ENCODE peak calls at places on chromosome 22, in five cellular contexts. P is cardiac fibroblast, U is ascending aorta, M is H9, Z is foreskin fibroblast. Q is an unnamed sample.

GRCh38 chr22:28969401-28970168 is 86.2 kb downstream of the ZNRF3 start:
- DNase-seq in U (no peak), P (peak), Z (no peak), M (no peak), Q (no peak)

GRCh38 chr22:33524511-33525270 is 395.6 kb downstream of the LARGE1 start:
- DNase-seq in M (no peak), P (no peak), U (no peak), Z (no peak), Q (no peak)

GRCh38 chr22:19669570-19669969 is 44.7 kb upstream of the SEPTIN5 start:
- DNase-seq in M (no peak), U (no peak), Z (no peak), P (no peak), Q (no peak)

GRCh38 chr22:24436553-24436952 is 9.2 kb downstream of the ADORA2A start:
- DNase-seq in U (peak), P (no peak), Z (no peak), M (no peak), Q (no peak)

GRCh38 chr22:46003271-46004091 is 26.5 kb upstream of the WNT7B start:
- DNase-seq in P (no peak), M (no peak), Z (no peak), U (no peak), Q (no peak)

GRCh38 chr22:26646158-26646557 is 11.2 kb upstream of the MIAT start:
- DNase-seq in U (no peak), P (peak), M (no peak), Z (peak), Q (no peak)

GRCh38 chr22:43635101-43635500 is 177.0 kb downstream of the EFCAB6 start:
- DNase-seq in Z (no peak), M (no peak), U (no peak), P (no peak), Q (no peak)

GRCh38 chr22:19686946-19687345 is 27.4 kb upstream of the SEPTIN5 start:
- DNase-seq in Z (no peak), P (no peak), M (no peak), U (no peak), Q (no peak)

GRCh38 chr22:44848791-44849410 is 96.5 kb downstream of the ARHGAP8 start:
- DNase-seq in U (no peak), M (no peak), Z (no peak), P (no peak), Q (no peak)

GRCh38 chr22:46105494-46106278 is 44.6 kb upstream of the PPARA start:
- DNase-seq in Z (no peak), M (no peak), U (no peak), P (peak), Q (no peak)

GRCh38 chr22:48574776-48575566 is 1252.7 kb downstream of the BRD1 start:
- DNase-seq in P (peak), U (no peak), Z (no peak), M (peak), Q (no peak)

GRCh38 chr22:25109878-25110595 is 89.6 kb upstream of the CRYBB3 start:
- DNase-seq in P (no peak), M (no peak), U (no peak), Z (no peak), Q (no peak)

GRCh38 chr22:44728761-44729261 is 23.6 kb upstream of the ARHGAP8 start:
- DNase-seq in Z (no peak), U (no peak), P (no peak), M (no peak), Q (no peak)

GRCh38 chr22:43862074-43862881 is at the start of gene SULT4A1:
- DNase-seq in M (peak), Z (peak), P (peak), U (no peak), Q (no peak)

GRCh38 chr22:44723801-44724200 is 21.8 kb downstream of the PRR5 start:
- DNase-seq in U (no peak), M (no peak), Z (no peak), P (peak), Q (no peak)

GRCh38 chr22:49721211-49721763 is 106.4 kb downstream of the BRD1 start:
- DNase-seq in P (no peak), U (no peak), M (no peak), Z (no peak), Q (no peak)

GRCh38 chr22:24973867-24974266 is 21.4 kb downstream of the KIAA1671 start:
- DNase-seq in P (no peak), M (no peak), U (no peak), Z (no peak), Q (no peak)

GRCh38 chr22:23705358-23705757 is 14.5 kb downstream of the RGL4 start:
- DNase-seq in Z (no peak), U (no peak), P (no peak), M (no peak), Q (no peak)

GRCh38 chr22:19513823-19514222 is 10.4 kb downstream of the CLDN5 start:
- DNase-seq in M (no peak), U (no peak), P (no peak), Z (no peak), Q (no peak)

GRCh38 chr22:19568337-19569311 is 44.4 kb upstream of the CLDN5 start:
- DNase-seq in M (no peak), U (no peak), P (peak), Z (peak), Q (no peak)

GRCh38 chr22:49573109-49573765 is 254.4 kb downstream of the BRD1 start:
- DNase-seq in M (peak), Z (no peak), U (no peak), P (no peak), Q (no peak)

GRCh38 chr22:23305922-23306374 is 125.6 kb downstream of the BCR start:
- DNase-seq in Z (peak), P (peak), U (peak), M (no peak), Q (no peak)

GRCh38 chr22:24474221-24474620 is 20.9 kb upstream of the UPB1 start:
- DNase-seq in M (no peak), P (peak), Z (peak), U (no peak), Q (no peak)

GRCh38 chr22:22674473-22674872 is 30.1 kb downstream of the GGTLC2 start:
- DNase-seq in Z (no peak), U (no peak), P (no peak), M (no peak), Q (no peak)

GRCh38 chr22:37674951-37675929 is at the start of gene LGALS1:
- DNase-seq in Z (peak), P (peak), U (peak), M (peak), Q (peak)
- TF ChIP-seq CTCF in Z (no peak), P (peak), U (no peak), M (no peak), Q (no peak)

GRCh38 chr22:17998913-17999312 is 25.4 kb downstream of the MICAL3 start:
- DNase-seq in M (no peak), Z (no peak), P (no peak), U (no peak), Q (no peak)

GRCh38 chr22:17990942-17991341 is 33.4 kb downstream of the MICAL3 start:
- DNase-seq in Z (no peak), U (no peak), P (no peak), M (no peak), Q (no peak)

GRCh38 chr22:17997456-17997855 is 26.9 kb downstream of the MICAL3 start:
- DNase-seq in P (no peak), U (no peak), M (no peak), Z (no peak), Q (no peak)

GRCh38 chr22:17990167-17990566 is 34.2 kb downstream of the MICAL3 start:
- DNase-seq in Z (no peak), M (no peak), P (no peak), U (no peak), Q (no peak)

GRCh38 chr22:17994424-17995108 is 29.8 kb downstream of the MICAL3 start:
- DNase-seq in U (no peak), P (no peak), Z (no peak), M (no peak), Q (no peak)
- TF ChIP-seq CTCF in U (no peak), P (no peak), Z (no peak), M (no peak), Q (no peak)

GRCh38 chr22:36351921-36352774 is 35.6 kb downstream of the MYH9 start:
- DNase-seq in M (no peak), P (peak), Z (no peak), U (no peak), Q (no peak)

GRCh38 chr22:36350751-36351594 is 36.8 kb downstream of the MYH9 start:
- DNase-seq in Z (no peak), U (no peak), P (peak), M (no peak), Q (no peak)

GRCh38 chr22:36355894-36356293 is 31.9 kb downstream of the MYH9 start:
- DNase-seq in M (no peak), U (no peak), P (no peak), Z (no peak), Q (no peak)

GRCh38 chr22:36355362-36355761 is 32.4 kb downstream of the MYH9 start:
- DNase-seq in P (peak), U (no peak), M (no peak), Z (no peak), Q (no peak)

GRCh38 chr22:36352775-36353507 is 34.8 kb downstream of the MYH9 start:
- DNase-seq in M (no peak), U (no peak), Z (no peak), P (peak), Q (no peak)
- TF ChIP-seq CTCF in M (no peak), U (no peak), Z (no peak), P (no peak), Q (no peak)

GRCh38 chr22:39999144-39999757 is 4.5 kb downstream of the FAM83F start:
- DNase-seq in P (peak), U (no peak), Z (no peak), M (no peak), Q (no peak)
- TF ChIP-seq CTCF in P (peak), U (no peak), Z (no peak), M (no peak), Q (no peak)

GRCh38 chr22:37330200-37331033 is 48.1 kb downstream of the CYTH4 start:
- DNase-seq in P (peak), Z (peak), U (no peak), M (peak), Q (no peak)
- TF ChIP-seq CTCF in P (peak), Z (no peak), U (no peak), M (peak), Q (no peak)

GRCh38 chr22:30250039-30250565 is 3.5 kb upstream of the LIF start:
- DNase-seq in U (no peak), Z (no peak), M (no peak), P (no peak), Q (no peak)
- TF ChIP-seq CTCF in U (no peak), Z (no peak), M (no peak), P (no peak), Q (no peak)

DNA sequence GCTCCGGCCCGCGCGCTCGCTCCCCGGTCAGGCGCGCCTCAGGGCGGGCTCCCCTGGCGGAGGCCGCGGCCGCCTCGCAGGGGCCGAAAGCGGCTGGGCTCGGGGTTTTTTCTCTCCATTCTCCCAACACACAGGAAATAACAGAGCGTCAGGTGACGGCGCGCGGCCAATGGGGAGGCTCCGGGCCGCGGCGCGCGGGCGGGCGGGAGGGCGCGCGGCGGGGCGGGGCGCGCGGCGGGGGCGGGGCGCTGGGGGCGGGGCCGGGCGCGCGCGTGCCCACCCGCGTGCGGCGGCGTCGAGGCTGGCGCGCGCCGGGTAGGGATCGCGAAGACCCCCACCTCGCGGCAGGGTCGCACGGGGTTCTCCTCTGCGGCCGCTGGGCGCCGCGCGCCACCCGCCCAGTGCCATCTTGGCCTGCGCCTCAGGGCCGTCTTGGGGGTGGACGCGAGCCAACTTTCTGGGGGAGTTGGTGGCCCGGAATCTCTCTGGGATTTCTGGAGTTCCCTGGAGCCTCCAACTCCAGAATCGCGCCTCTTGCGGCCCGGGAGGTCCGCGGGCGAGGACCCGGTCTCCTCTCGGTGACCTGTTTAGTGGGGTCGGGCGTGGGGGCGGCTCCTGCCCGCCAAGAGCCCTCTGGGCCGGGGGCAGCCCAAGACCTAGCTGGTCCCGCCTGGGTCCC is at the start of gene TCF20:
- DNase-seq in M (no peak), U (no peak), Z (peak), P (peak), Q (peak)
- TF ChIP-seq CTCF in M (no peak), U (no peak), Z (no peak), P (no peak), Q (no peak)